ENCODE peak calls at places on chromosome 6, in four cellular contexts. D is OCI-LY7, L is dorsolateral prefrontal cortex, S is mesothelial cell of epicardium. W is an unnamed sample.

GRCh38 chr6:112330071-112330876 is 16.9 kb upstream of the RFPL4B start:
- DNase-seq in S (no peak), D (no peak), L (no peak), W (no peak)

GRCh38 chr6:45388328-45388727 is 10.6 kb upstream of the SUPT3H start:
- DNase-seq in D (no peak), L (no peak), S (no peak), W (no peak)

GRCh38 chr6:131073577-131073976 is 10.5 kb upstream of the EPB41L2 start:
- DNase-seq in D (no peak), L (no peak), S (no peak), W (no peak)

GRCh38 chr6:26045939-26046368 is 41.3 kb upstream of the HFE start:
- DNase-seq in S (no peak), D (peak), L (no peak), W (no peak)

GRCh38 chr6:9095671-9096260 is 660.4 kb upstream of the SLC35B3 start:
- DNase-seq in S (no peak), D (no peak), L (no peak), W (no peak)

GRCh38 chr6:108622601-108623335 is 62.1 kb downstream of the FOXO3 start:
- DNase-seq in L (peak), S (no peak), D (no peak), W (no peak)

GRCh38 chr6:12232339-12232738 is 57.8 kb upstream of the EDN1 start:
- DNase-seq in S (no peak), D (no peak), L (no peak), W (no peak)

GRCh38 chr6:96675617-96676016 is 112.7 kb downstream of the FHL5 start:
- DNase-seq in D (no peak), S (no peak), L (no peak), W (no peak)

GRCh38 chr6:149060300-149060984 is 257.1 kb upstream of the TAB2 start:
- DNase-seq in D (peak), S (no peak), L (no peak), W (no peak)

GRCh38 chr6:3718407-3718806 is 33.1 kb downstream of the PXDC1 start:
- DNase-seq in D (no peak), L (no peak), S (no peak), W (no peak)

GRCh38 chr6:34745277-34746103 is 11.8 kb upstream of the SNRPC start:
- DNase-seq in D (no peak), S (no peak), L (no peak), W (no peak)

GRCh38 chr6:3353504-3353903 is 94.8 kb downstream of the PSMG4 start:
- DNase-seq in S (no peak), L (no peak), D (no peak), W (no peak)

GRCh38 chr6:10403385-10404106 is 11.3 kb downstream of the TFAP2A start:
- DNase-seq in D (no peak), L (no peak), S (no peak), W (no peak)

GRCh38 chr6:17962436-17963031 is 24.9 kb downstream of the KIF13A start:
- DNase-seq in L (peak), S (no peak), D (no peak), W (no peak)

GRCh38 chr6:89895273-89895874 is 1.1 kb downstream of the GJA10 start:
- DNase-seq in D (no peak), L (no peak), S (peak), W (no peak)

GRCh38 chr6:30494275-30494990 is 5.1 kb downstream of the HLA-E start:
- DNase-seq in D (no peak), L (no peak), S (no peak), W (no peak)

GRCh38 chr6:21586760-21587181 is 6.8 kb upstream of the SOX4 start:
- DNase-seq in D (no peak), S (no peak), L (no peak), W (no peak)

GRCh38 chr6:130933712-130934200 is 106.5 kb downstream of the SMLR1 start:
- DNase-seq in S (no peak), D (no peak), L (no peak), W (no peak)

GRCh38 chr6:77626431-77626830 is 26.4 kb upstream of the MEI4 start:
- DNase-seq in D (no peak), L (no peak), S (no peak), W (no peak)

GRCh38 chr6:107879912-107880311 is 55.8 kb upstream of the SCML4 start:
- DNase-seq in S (no peak), D (no peak), L (no peak), W (no peak)

GRCh38 chr6:39416026-39416425 is 93.5 kb upstream of the KCNK16 start:
- DNase-seq in S (no peak), L (no peak), D (no peak), W (no peak)

GRCh38 chr6:68139130-68139529 is 496.0 kb upstream of the ADGRB3 start:
- DNase-seq in S (no peak), L (no peak), D (no peak), W (no peak)

GRCh38 chr6:116515141-116515540 is 3.7 kb downstream of the CALHM5 start:
- DNase-seq in L (no peak), D (no peak), S (no peak), W (no peak)

GRCh38 chr6:146367061-146367460 is 176.6 kb upstream of the RAB32 start:
- DNase-seq in S (no peak), D (no peak), L (no peak), W (no peak)

GRCh38 chr6:64683682-64684081 is 1023.3 kb downstream of the EYS start:
- DNase-seq in D (no peak), S (no peak), L (no peak), W (no peak)

GRCh38 chr6:150894935-150895686 is 29.6 kb downstream of the MTHFD1L start:
- DNase-seq in S (no peak), L (no peak), D (no peak), W (no peak)

GRCh38 chr6:71478834-71479541 is 190.4 kb downstream of the OGFRL1 start:
- DNase-seq in S (no peak), L (no peak), D (no peak), W (no peak)

GRCh38 chr6:96948631-96949030 is 24.1 kb downstream of the KLHL32 start:
- DNase-seq in S (no peak), D (no peak), L (no peak), W (no peak)

GRCh38 chr6:7203939-7204338 is 96.2 kb downstream of the RREB1 start:
- DNase-seq in D (no peak), L (no peak), S (no peak), W (no peak)

GRCh38 chr6:66865771-66866170 is 1158.7 kb upstream of the EYS start:
- DNase-seq in S (no peak), L (no peak), D (no peak), W (no peak)

GRCh38 chr6:74357329-74357728 is 661.3 kb downstream of the CD109 start:
- DNase-seq in S (no peak), L (no peak), D (no peak), W (no peak)

GRCh38 chr6:149750136-149750609 is 632 bp downstream of the PCMT1 start:
- DNase-seq in D (peak), L (peak), S (peak), W (peak)

GRCh38 chr6:16999486-17000436 is 102.1 kb upstream of the STMND1 start:
- DNase-seq in L (no peak), S (no peak), D (no peak), W (no peak)

GRCh38 chr6:64861039-64861651 is 845.9 kb downstream of the EYS start:
- DNase-seq in D (no peak), L (no peak), S (no peak), W (no peak)

GRCh38 chr6:17831135-17831534 is 124.4 kb upstream of the NUP153 start:
- DNase-seq in L (no peak), S (no peak), D (no peak), W (no peak)

GRCh38 chr6:15447546-15448232 is 201.8 kb downstream of the JARID2 start:
- DNase-seq in D (peak), L (no peak), S (no peak), W (no peak)

GRCh38 chr6:15443119-15443518 is 197.2 kb downstream of the JARID2 start:
- DNase-seq in D (no peak), L (no peak), S (no peak), W (no peak)

GRCh38 chr6:15444081-15444731 is 198.3 kb downstream of the JARID2 start:
- DNase-seq in L (no peak), S (no peak), D (no peak), W (no peak)

GRCh38 chr6:15442467-15442866 is 196.6 kb downstream of the JARID2 start:
- DNase-seq in L (no peak), S (no peak), D (no peak), W (no peak)

GRCh38 chr6:15444881-15445280 is 199.0 kb downstream of the JARID2 start:
- DNase-seq in D (peak), S (no peak), L (no peak), W (no peak)
- TF ChIP-seq CTCF in D (peak), S (no peak), L (no peak), W (no peak)

DNA sequence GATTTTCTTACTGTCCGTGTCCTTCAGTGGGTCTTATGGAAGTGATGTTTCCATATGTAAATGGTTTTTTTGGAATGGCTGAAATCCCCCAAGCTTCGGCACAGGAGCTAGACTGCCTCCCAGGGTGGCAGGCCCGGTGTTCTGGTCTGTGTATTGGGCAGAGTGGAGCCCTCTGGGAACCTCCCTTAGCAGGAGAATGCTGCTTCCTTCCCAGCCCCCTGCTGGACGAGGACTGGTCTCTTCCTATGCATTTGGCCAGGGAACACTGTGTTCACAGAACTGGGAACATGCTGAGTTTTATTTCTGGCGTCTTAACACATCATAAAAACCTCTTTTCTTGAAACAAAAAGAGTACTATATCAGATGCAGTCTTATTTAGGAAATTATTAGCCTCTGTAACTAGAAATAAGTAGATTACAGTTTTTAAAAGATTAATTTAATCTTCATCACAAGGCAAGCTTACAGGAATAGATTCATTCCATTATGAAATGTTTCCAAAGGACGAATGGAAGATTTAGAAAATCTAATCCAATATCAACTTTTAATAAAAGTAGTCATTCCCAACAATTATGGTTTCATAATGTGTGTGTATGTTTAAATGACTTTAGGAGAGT is 56.6 kb downstream of the SYTL3 start:
- DNase-seq in D (peak), S (peak), L (peak), W (no peak)
- TF ChIP-seq CTCF in D (peak), S (peak), L (peak), W (peak)

DNA sequence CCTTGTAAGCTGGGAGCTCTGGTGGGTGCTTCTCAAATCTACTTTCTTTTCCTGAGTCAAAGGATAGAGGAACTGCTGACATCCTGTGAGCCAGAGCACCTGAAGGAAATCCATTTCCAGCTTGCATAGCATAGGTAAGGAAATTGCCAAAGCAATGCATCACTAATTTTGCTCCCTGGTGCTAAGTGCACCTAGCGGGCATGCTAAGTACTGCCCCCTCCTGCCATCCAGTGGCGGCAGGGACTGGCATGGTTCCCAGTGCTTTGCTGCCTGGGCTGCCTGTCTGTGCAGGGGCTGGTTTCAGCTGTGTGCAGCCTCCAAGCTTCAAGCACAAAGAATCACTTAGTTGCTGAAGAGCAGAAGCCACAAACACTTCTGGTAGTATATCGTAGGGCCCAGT is 63.9 kb downstream of the FARS2 start:
- DNase-seq in D (no peak), S (no peak), L (peak), W (no peak)
- TF ChIP-seq CTCF in D (no peak), S (no peak), L (peak), W (no peak)

DNA sequence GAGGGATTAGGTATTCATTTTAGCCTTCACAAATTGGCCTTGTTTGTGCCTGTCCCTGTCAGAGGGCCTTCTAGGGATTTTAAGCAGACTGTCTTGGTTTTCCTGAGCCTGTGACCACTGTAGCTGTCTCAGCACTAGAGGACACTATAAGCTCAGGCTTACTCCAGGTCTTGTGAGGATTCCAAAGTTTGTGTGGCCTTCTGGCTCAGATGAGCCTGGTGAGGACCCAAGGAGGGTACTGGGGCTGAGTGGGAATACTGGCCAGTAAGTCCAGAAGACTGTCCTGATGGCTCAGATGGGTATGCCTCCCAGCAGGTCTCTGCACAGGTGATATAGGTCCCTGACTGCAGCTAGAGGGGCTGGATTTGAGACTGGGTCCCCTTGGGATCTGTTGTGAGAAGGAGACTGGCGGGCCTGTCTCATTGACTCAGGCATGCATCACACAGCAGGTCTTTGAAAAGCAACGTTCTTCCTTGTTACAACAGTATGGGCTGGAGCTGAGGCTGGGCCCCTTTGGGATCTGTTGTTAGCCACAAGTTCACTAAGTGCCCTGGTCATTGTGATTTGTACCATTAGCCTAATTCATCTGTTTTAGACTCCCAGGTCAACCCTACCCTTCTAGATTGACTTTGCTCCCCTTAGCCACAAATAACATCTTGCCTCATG is 26.3 kb upstream of the TFB1M start:
- DNase-seq in D (no peak), S (no peak), L (no peak), W (no peak)
- TF ChIP-seq CTCF in D (peak), S (no peak), L (no peak), W (peak)

DNA sequence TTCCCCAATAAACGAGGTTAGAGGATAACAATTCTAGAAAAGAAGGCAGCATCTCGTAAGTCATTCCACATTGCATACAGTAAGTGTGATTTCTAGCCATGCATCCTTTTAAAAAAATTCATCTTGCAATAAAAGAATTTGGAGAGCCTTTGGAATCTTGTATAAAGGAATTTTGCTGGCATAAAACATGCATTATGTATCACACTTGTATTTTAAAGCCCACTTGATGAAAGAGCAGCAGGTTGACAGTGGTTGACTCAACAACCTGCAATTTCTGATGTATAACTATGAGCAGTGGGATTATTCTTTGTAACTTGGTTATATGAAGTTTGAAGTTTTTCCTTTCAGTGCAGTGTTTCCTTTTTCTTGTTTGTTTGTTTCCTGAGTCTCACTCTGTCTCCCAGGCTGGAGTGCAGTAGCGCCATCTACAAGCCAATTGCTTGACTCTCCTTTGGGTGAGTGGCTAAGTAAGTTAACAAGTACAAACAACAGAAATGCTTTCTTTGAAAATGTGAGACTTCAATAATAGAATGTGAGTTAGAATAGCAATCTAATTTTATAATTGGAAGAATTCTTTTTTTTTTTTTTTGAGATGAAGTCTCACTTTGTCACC is 39.9 kb downstream of the JARID2 start:
- DNase-seq in L (no peak), D (no peak), S (no peak), W (no peak)
- TF ChIP-seq CTCF in L (no peak), D (peak), S (no peak), W (no peak)

DNA sequence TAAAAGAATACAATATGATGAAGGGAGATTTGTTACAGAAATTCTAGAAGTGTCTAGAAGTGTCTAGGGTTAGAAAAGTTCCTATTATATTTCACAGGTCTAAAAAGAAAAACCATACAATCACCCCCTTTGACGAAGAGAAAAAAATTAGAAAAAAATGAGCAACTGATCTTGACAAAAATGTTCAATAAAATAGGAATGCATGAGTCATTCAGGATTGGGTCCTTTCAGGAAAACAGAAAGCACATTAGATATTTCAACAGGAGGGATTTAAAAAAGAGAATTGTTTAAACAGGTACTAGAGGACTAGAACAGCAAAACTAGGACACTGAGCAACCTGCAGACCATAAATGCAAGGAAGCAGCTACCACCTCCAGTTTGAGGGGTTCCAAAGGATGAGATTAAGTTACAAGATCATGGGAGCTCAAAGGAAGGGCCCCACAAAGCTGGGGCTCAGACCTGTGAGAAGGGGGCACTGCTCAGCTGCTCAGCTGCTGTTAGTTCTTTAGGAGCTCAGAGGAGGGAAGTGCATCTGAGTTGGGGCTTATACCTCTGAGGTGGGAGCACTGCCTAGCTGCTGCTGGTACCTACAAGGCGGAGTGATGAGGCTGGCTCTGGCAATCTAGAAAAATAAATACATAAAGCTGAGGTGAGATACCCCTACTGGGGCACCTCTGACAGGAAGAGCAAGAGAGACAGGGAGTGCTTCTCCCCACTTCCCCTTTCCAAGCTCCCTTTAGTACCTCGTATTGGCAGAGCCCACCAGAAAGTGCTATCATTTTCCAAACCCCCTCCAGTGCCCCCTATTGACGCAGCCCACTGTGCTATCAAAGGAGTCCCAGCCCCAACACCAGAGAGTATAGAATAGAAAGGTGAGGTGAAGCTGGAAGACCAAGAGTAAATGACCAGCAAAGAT is 27.1 kb upstream of the BEND6 start:
- DNase-seq in S (no peak), D (peak), L (no peak), W (no peak)
- TF ChIP-seq CTCF in S (no peak), D (no peak), L (no peak), W (no peak)

DNA sequence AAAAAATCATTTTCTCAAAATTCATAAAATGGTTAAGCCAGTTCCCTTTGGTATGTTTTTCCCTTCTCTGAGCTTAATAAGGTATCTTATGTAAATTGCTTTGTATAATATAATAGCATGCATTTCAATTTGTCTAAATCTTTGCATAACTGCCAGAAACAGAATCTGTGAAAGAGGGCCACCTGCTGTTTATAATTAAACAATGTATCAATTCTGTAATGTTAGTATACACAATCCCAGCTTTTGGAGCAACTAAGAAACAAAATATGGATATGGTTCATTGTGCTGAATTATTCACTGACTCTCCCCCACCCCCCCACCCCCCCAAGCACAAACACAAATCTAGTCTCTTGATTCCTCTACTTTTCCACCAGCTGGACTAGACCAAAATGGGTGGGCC is 54.8 kb downstream of the GPX5 start:
- DNase-seq in D (no peak), S (no peak), L (no peak), W (no peak)
- TF ChIP-seq CTCF in D (peak), S (no peak), L (no peak), W (peak)

GRCh38 chr6:169978615-169979161 is 227.3 kb downstream of the ERMARD start:
- DNase-seq in S (no peak), D (no peak), L (peak), W (no peak)
- TF ChIP-seq CTCF in S (no peak), D (no peak), L (no peak), W (no peak)

GRCh38 chr6:5995705-5996686 is 10.7 kb downstream of the NRN1 start:
- DNase-seq in L (peak), S (no peak), D (no peak), W (no peak)
- TF ChIP-seq CTCF in L (peak), S (no peak), D (no peak), W (peak)